ENCODE peak calls at places on chromosome 2, in seven cellular contexts. E, R, T, O, S, Q and C are unnamed samples.

GRCh38 chr2:85988914-85989270 is 100.1 kb upstream of the ST3GAL5 start:
- DNase-seq in O (no peak), T (no peak), S (no peak), Q (no peak), E (no peak), R (no peak), C (no peak)

GRCh38 chr2:150698016-150698661 is 210.7 kb upstream of the RND3 start:
- DNase-seq in O (no peak), T (no peak), E (no peak), Q (no peak), S (no peak), R (no peak), C (no peak)

GRCh38 chr2:109447251-109447661 is 166.5 kb downstream of the SEPTIN10 start:
- DNase-seq in R (no peak), S (no peak), Q (no peak), T (no peak), O (peak; percentile 85), E (no peak), C (no peak)

GRCh38 chr2:159942149-159942548 is 120.3 kb downstream of the PLA2R1 start:
- DNase-seq in Q (no peak), S (no peak), R (no peak), O (no peak), E (no peak), T (no peak), C (no peak)

GRCh38 chr2:173192071-173192470 is 116.4 kb downstream of the MAP3K20 start:
- DNase-seq in R (no peak), E (no peak), O (no peak), S (no peak), T (no peak), Q (no peak), C (no peak)

GRCh38 chr2:85589982-85590791 is 5.4 kb upstream of the RNF181 start:
- DNase-seq in Q (no peak), R (peak; percentile 82), E (no peak), O (no peak), S (no peak), T (no peak), C (no peak)

GRCh38 chr2:177598321-177598922 is 205.8 kb downstream of the AGPS start:
- DNase-seq in S (no peak), Q (no peak), O (peak; percentile 35), T (no peak), R (no peak), E (no peak), C (no peak)

GRCh38 chr2:168530980-168531379 is 74.9 kb downstream of the CERS6 start:
- DNase-seq in R (no peak), O (no peak), E (no peak), Q (no peak), S (no peak), T (no peak), C (no peak)

GRCh38 chr2:120613742-120614481 is 121.8 kb upstream of the GLI2 start:
- DNase-seq in Q (no peak), O (no peak), T (no peak), S (no peak), E (no peak), R (no peak), C (no peak)

GRCh38 chr2:152320166-152320565 is 14.8 kb upstream of the FMNL2 start:
- DNase-seq in R (no peak), E (no peak), Q (no peak), T (no peak), O (no peak), S (no peak), C (no peak)

DNA sequence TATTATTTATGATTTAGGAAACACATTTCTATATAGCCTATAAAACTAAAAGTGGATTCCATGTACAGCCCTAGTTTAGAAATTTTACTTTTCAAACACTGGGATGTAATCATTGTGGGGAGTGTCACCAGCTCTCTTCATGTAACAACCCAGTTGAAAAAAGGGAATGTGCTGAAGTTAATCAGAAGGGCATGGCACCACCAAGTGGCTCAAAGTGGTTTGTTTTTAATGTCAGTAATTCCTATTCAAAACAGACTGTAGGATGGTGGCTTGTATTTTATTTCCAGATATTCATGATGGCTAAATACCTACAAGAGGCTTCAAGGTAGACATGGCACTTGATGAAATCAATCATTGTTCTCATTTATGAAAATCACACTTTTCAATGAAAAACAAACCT is 58.1 kb upstream of the TMEM182 start:
- DNase-seq in T (no peak), S (no peak), E (peak; percentile 23), R (peak; percentile 33), Q (peak; percentile 58), O (no peak), C (peak; percentile 48)
- TF ChIP-seq JUND in T (no peak), S (no peak), E (no peak), R (no peak), Q (no peak), O (no peak), C (no peak)

GRCh38 chr2:163046615-163047014 is 208.0 kb upstream of the KCNH7 start:
- DNase-seq in O (no peak), R (no peak), S (no peak), E (no peak), T (no peak), Q (no peak), C (no peak)
- TF ChIP-seq JUND in O (no peak), R (no peak), S (no peak), E (no peak), T (no peak), Q (no peak), C (no peak)

DNA sequence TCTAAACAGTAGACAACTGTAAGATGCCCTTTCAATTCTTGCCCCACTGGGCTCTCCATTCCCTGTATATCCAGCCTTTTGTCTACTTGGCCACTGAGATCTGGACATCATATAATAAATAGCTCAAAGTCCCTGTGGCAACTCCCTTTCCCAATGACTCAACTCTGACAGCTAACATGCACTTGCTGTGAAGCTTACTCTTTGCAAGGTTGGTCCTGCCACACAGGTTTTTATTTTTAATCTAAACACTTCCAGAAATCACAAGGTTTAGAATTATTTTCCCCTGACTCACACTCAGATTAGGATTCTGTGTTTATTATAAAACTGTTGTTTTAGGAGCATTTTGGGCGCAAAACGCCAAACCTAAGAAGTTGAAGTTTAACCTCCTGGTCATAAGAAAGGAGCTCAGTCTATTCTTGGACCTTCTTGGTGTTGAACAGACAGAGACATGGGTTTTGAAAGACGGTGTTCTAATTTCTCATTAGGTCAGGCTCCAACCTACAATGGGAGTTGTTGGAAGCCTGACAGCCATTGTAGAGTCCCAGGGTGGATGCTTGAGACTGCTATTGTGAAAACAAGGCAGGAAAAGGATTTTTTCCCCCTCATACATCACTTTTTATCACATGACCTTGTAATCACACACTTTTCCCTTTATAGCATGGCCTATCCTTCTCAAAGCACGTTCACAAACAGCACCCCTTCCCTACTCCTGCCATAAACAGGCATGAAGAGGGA is 124.7 kb upstream of the SERPINE2 start:
- DNase-seq in T (no peak), Q (no peak), O (no peak), R (no peak), E (no peak), S (no peak), C (no peak)
- TF ChIP-seq JUND in T (no peak), Q (no peak), O (peak; percentile 30), R (no peak), E (no peak), S (no peak), C (no peak)

GRCh38 chr2:73004889-73005596 is 66.5 kb downstream of the SFXN5 start:
- DNase-seq in E (no peak), Q (no peak), O (no peak), R (no peak), T (no peak), S (no peak), C (no peak)

GRCh38 chr2:73009177-73009839 is 62.2 kb downstream of the SFXN5 start:
- DNase-seq in Q (no peak), T (no peak), O (no peak), R (no peak), S (no peak), E (no peak), C (no peak)

GRCh38 chr2:73008261-73009159 is 63.0 kb downstream of the SFXN5 start:
- DNase-seq in E (no peak), Q (no peak), T (no peak), S (no peak), O (no peak), R (no peak), C (no peak)

GRCh38 chr2:73004466-73004865 is 67.0 kb downstream of the SFXN5 start:
- DNase-seq in T (no peak), E (no peak), O (no peak), Q (no peak), R (no peak), S (no peak), C (no peak)

GRCh38 chr2:73006969-73007710 is 64.4 kb downstream of the SFXN5 start:
- DNase-seq in T (no peak), Q (no peak), R (no peak), E (no peak), S (no peak), O (no peak), C (no peak)
- TF ChIP-seq JUND in T (no peak), Q (no peak), R (no peak), E (no peak), S (no peak), O (no peak), C (no peak)